ENCODE peak calls at places on chromosomes 7 and 10, in five cellular contexts. One of them, this sample, is unnamed.
A peak's percentile ranks its signal among the peaks of the same experiment; 100 is the strongest.

GRCh38 chr10:43284341-43284910 is 17.6 kb upstream of the RASGEF1A start:
- DNase-seq in cardiac muscle cell: no peak
- DNase-seq in MM.1S: peak; percentile 38
- DNase-seq in mesendoderm: peak; percentile 77
- DNase-seq in small intestine: no peak
- DNase-seq in this sample: peak; percentile 26

GRCh38 chr7:17946591-17946990 is 6.3 kb upstream of the SNX13 start:
- DNase-seq in cardiac muscle cell: no peak
- DNase-seq in small intestine: peak; percentile 10
- DNase-seq in mesendoderm: no peak
- DNase-seq in MM.1S: peak; percentile 34
- DNase-seq in this sample: peak; percentile 24

GRCh38 chr7:4468320-4469102 is 213.6 kb upstream of the FOXK1 start:
- DNase-seq in small intestine: no peak
- DNase-seq in MM.1S: no peak
- DNase-seq in mesendoderm: no peak
- DNase-seq in cardiac muscle cell: no peak
- DNase-seq in this sample: no peak

GRCh38 chr10:12389154-12389734 is 39.9 kb downstream of the CAMK1D start:
- DNase-seq in cardiac muscle cell: no peak
- DNase-seq in small intestine: peak; percentile 7
- DNase-seq in MM.1S: no peak
- DNase-seq in mesendoderm: no peak
- DNase-seq in this sample: peak; percentile 29

GRCh38 chr10:101961591-101962498 is 94.1 kb downstream of the ARMH3 start:
- DNase-seq in mesendoderm: no peak
- DNase-seq in MM.1S: no peak
- DNase-seq in small intestine: no peak
- DNase-seq in cardiac muscle cell: peak; percentile 56
- DNase-seq in this sample: no peak

GRCh38 chr10:644076-644942 is 45.2 kb downstream of the DIP2C start:
- DNase-seq in cardiac muscle cell: no peak
- DNase-seq in mesendoderm: no peak
- DNase-seq in small intestine: no peak
- DNase-seq in MM.1S: no peak
- DNase-seq in this sample: no peak

GRCh38 chr10:67788028-67788886 is 49.7 kb downstream of the DNAJC12 start:
- DNase-seq in cardiac muscle cell: peak; percentile 59
- DNase-seq in MM.1S: peak; percentile 66
- DNase-seq in mesendoderm: peak; percentile 91
- DNase-seq in small intestine: peak; percentile 44
- DNase-seq in this sample: peak; percentile 81

GRCh38 chr10:112984756-112985155 is 34.7 kb downstream of the TCF7L2 start:
- DNase-seq in MM.1S: no peak
- DNase-seq in mesendoderm: no peak
- DNase-seq in cardiac muscle cell: no peak
- DNase-seq in small intestine: no peak
- DNase-seq in this sample: no peak

GRCh38 chr10:68151453-68151852 is 42.2 kb downstream of the MYPN start:
- DNase-seq in MM.1S: no peak
- DNase-seq in mesendoderm: peak; percentile 42
- DNase-seq in cardiac muscle cell: no peak
- DNase-seq in small intestine: no peak
- DNase-seq in this sample: no peak

GRCh38 chr10:75553550-75553949 is 122.1 kb downstream of the LRMDA start:
- DNase-seq in cardiac muscle cell: no peak
- DNase-seq in mesendoderm: no peak
- DNase-seq in small intestine: no peak
- DNase-seq in MM.1S: no peak
- DNase-seq in this sample: no peak

GRCh38 chr10:119421887-119422684 is 120.4 kb downstream of the RGS10 start:
- DNase-seq in small intestine: no peak
- DNase-seq in cardiac muscle cell: peak; percentile 25
- DNase-seq in mesendoderm: no peak
- DNase-seq in MM.1S: no peak
- DNase-seq in this sample: no peak

GRCh38 chr10:119131512-119132240 is 27.8 kb downstream of the DENND10 start:
- DNase-seq in small intestine: peak; percentile 62
- DNase-seq in MM.1S: peak; percentile 69
- DNase-seq in cardiac muscle cell: peak; percentile 76
- DNase-seq in mesendoderm: no peak
- DNase-seq in this sample: peak; percentile 70

GRCh38 chr10:121880842-121881423 is 46.9 kb downstream of the ATE1 start:
- DNase-seq in MM.1S: peak; percentile 21
- DNase-seq in mesendoderm: peak; percentile 22
- DNase-seq in small intestine: no peak
- DNase-seq in cardiac muscle cell: peak; percentile 81
- DNase-seq in this sample: no peak

GRCh38 chr10:49594594-49594993 is 15.5 kb upstream of the SLC18A3 start:
- DNase-seq in mesendoderm: peak; percentile 72
- DNase-seq in small intestine: peak; percentile 54
- DNase-seq in MM.1S: peak; percentile 42
- DNase-seq in cardiac muscle cell: peak; percentile 82
- DNase-seq in this sample: peak; percentile 40

GRCh38 chr7:94129443-94130140 is 125.4 kb upstream of the BET1 start:
- DNase-seq in cardiac muscle cell: peak; percentile 85
- DNase-seq in MM.1S: no peak
- DNase-seq in mesendoderm: peak; percentile 8
- DNase-seq in small intestine: peak; percentile 27
- DNase-seq in this sample: no peak

GRCh38 chr10:21975378-21975990 is 28.0 kb downstream of the DNAJC1 start:
- DNase-seq in mesendoderm: peak; percentile 43
- DNase-seq in cardiac muscle cell: no peak
- DNase-seq in small intestine: no peak
- DNase-seq in MM.1S: no peak
- DNase-seq in this sample: no peak

GRCh38 chr7:108331971-108332370 is 124.3 kb downstream of the NRCAM start:
- DNase-seq in mesendoderm: no peak
- DNase-seq in cardiac muscle cell: no peak
- DNase-seq in small intestine: no peak
- DNase-seq in MM.1S: no peak
- DNase-seq in this sample: no peak

GRCh38 chr7:90242369-90243168 is 2.4 kb upstream of the CFAP69 start:
- DNase-seq in MM.1S: peak; percentile 29
- DNase-seq in cardiac muscle cell: no peak
- DNase-seq in small intestine: peak; percentile 72
- DNase-seq in mesendoderm: peak; percentile 60
- DNase-seq in this sample: peak; percentile 17

GRCh38 chr7:39504963-39505362 is 61.2 kb upstream of the YAE1 start:
- DNase-seq in mesendoderm: no peak
- DNase-seq in MM.1S: no peak
- DNase-seq in cardiac muscle cell: peak; percentile 31
- DNase-seq in small intestine: peak; percentile 38
- DNase-seq in this sample: no peak

GRCh38 chr7:9189683-9190082 is 756.3 kb downstream of the NXPH1 start:
- DNase-seq in small intestine: no peak
- DNase-seq in mesendoderm: no peak
- DNase-seq in cardiac muscle cell: no peak
- DNase-seq in MM.1S: no peak
- DNase-seq in this sample: no peak

GRCh38 chr10:45514283-45515270 is 140.6 kb downstream of the ALOX5 start:
- DNase-seq in MM.1S: no peak
- DNase-seq in small intestine: no peak
- DNase-seq in cardiac muscle cell: no peak
- DNase-seq in mesendoderm: no peak
- DNase-seq in this sample: no peak

GRCh38 chr7:85030893-85031292 is 156.0 kb downstream of the SEMA3D start:
- DNase-seq in small intestine: peak; percentile 17
- DNase-seq in MM.1S: peak; percentile 58
- DNase-seq in mesendoderm: peak; percentile 62
- DNase-seq in cardiac muscle cell: peak; percentile 69
- DNase-seq in this sample: peak; percentile 22

GRCh38 chr7:25944777-25945176 is 207.2 kb upstream of the NFE2L3 start:
- DNase-seq in mesendoderm: no peak
- DNase-seq in small intestine: peak; percentile 51
- DNase-seq in MM.1S: no peak
- DNase-seq in cardiac muscle cell: no peak
- DNase-seq in this sample: no peak

DNA sequence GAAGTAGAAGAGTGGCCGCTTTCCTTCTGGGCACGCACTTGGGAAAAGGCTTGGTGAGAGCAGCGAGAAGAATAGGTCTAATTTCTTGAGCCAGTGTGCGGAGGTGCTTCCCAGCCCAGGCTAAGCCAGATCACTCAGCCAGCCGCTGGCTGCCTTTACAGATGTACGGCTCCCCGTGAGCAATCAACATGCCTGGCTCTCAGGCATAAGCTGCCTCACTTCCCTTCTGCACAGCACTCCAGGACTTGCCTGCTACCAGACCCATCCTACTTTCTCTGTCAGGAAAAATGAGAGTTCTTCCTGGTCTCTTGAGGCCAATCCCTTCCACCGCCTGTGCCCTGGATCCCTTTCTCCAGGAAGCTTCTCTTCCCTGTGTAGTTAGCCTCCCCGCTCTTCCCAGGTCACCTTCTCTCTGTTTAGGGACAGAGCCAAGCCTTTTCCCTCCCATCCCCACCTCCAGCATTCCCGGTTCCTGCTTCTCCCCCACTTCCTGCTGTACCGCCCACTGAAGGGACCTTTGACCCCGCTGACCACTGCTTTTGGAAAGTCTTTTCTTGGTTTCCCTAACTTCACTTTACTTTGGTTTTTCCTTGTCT is 1.1 kb upstream of the ACTR3C start:
- DNase-seq in small intestine: peak; percentile 41
- DNase-seq in cardiac muscle cell: peak; percentile 61
- DNase-seq in mesendoderm: no peak
- DNase-seq in MM.1S: no peak
- DNase-seq in this sample: no peak
- H3K4me3 ChIP-seq in small intestine: no peak overlapping the region
- H3K4me3 ChIP-seq in cardiac muscle cell: peak overlapping the region; percentile 45
- H3K4me3 ChIP-seq in mesendoderm: no peak overlapping the region
- H3K4me3 ChIP-seq in MM.1S: peak overlapping the region; percentile 78
- H3K4me3 ChIP-seq in this sample: peak overlapping the region; percentile 90

GRCh38 chr7:130909161-130909836 is 175.3 kb upstream of the KLF14 start:
- DNase-seq in small intestine: no peak
- DNase-seq in mesendoderm: no peak
- DNase-seq in cardiac muscle cell: no peak
- DNase-seq in MM.1S: no peak
- DNase-seq in this sample: no peak

GRCh38 chr7:130912910-130913720 is 179.1 kb upstream of the KLF14 start:
- DNase-seq in small intestine: peak; percentile 78
- DNase-seq in MM.1S: peak; percentile 95
- DNase-seq in cardiac muscle cell: peak; percentile 96
- DNase-seq in mesendoderm: peak; percentile 34
- DNase-seq in this sample: peak; percentile 92

GRCh38 chr7:130912086-130912909 is 178.3 kb upstream of the KLF14 start:
- DNase-seq in small intestine: peak; percentile 65
- DNase-seq in mesendoderm: peak; percentile 67
- DNase-seq in MM.1S: no peak
- DNase-seq in cardiac muscle cell: peak; percentile 82
- DNase-seq in this sample: no peak

GRCh38 chr7:130909881-130910672 is 176.1 kb upstream of the KLF14 start:
- DNase-seq in cardiac muscle cell: peak; percentile 55
- DNase-seq in MM.1S: no peak
- DNase-seq in small intestine: peak; percentile 25
- DNase-seq in mesendoderm: no peak
- DNase-seq in this sample: no peak

GRCh38 chr7:130910949-130911944 is 177.2 kb upstream of the KLF14 start:
- DNase-seq in cardiac muscle cell: peak; percentile 64
- DNase-seq in mesendoderm: no peak
- DNase-seq in MM.1S: no peak
- DNase-seq in small intestine: peak; percentile 44
- DNase-seq in this sample: no peak
- H3K4me3 ChIP-seq in cardiac muscle cell: no peak overlapping the region
- H3K4me3 ChIP-seq in mesendoderm: no peak overlapping the region
- H3K4me3 ChIP-seq in MM.1S: no peak overlapping the region
- H3K4me3 ChIP-seq in small intestine: no peak overlapping the region
- H3K4me3 ChIP-seq in this sample: peak overlapping the region; percentile 62

DNA sequence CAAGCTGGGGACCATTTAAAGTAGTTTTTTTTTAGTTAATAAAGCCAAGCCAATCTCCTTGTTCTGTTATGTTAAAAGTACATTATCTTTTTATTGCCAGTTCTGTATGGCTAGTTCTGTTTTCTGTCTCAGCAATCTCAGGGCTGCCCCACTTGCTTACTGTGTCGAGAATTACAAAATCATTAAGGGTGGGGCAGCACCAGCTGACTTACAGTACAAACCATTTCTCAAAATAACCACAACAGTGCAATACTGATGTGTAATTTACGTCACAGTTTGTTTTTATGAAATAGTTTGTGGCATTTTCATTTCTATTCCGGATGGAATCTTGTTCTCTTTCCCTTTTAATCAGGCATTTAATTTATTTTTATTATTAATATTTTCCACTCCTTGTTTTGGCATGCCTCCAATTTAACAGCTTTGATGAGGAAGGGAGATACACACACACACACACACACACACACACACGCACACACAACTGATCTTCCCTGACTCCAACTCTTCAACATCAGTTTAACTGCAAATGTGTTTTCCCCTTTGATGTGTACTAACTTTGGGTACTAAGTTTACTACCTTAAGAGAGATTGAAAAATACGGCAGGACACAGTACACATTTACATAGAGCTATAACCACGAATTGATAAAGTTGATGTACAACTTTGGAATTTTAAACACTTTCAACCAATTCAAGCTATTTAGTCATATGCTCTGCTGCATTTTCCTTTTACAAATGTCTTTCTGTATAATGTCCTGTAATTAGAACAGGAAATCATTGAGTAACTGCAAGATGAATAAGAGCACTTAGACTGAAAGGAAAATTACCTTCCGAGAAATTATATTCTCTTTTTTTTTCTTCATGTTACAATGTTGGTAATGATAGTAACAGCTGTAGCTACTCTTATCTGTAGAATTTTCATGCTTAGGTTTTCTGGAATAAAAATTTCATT is 91.5 kb downstream of the ARID5B start:
- DNase-seq in MM.1S: no peak
- DNase-seq in small intestine: peak; percentile 59
- DNase-seq in cardiac muscle cell: peak; percentile 97
- DNase-seq in mesendoderm: no peak
- DNase-seq in this sample: peak; percentile 80
- H3K4me3 ChIP-seq in MM.1S: no peak overlapping the region
- H3K4me3 ChIP-seq in small intestine: no peak overlapping the region
- H3K4me3 ChIP-seq in cardiac muscle cell: no peak overlapping the region
- H3K4me3 ChIP-seq in mesendoderm: no peak overlapping the region
- H3K4me3 ChIP-seq in this sample: peak overlapping the region; percentile 45

DNA sequence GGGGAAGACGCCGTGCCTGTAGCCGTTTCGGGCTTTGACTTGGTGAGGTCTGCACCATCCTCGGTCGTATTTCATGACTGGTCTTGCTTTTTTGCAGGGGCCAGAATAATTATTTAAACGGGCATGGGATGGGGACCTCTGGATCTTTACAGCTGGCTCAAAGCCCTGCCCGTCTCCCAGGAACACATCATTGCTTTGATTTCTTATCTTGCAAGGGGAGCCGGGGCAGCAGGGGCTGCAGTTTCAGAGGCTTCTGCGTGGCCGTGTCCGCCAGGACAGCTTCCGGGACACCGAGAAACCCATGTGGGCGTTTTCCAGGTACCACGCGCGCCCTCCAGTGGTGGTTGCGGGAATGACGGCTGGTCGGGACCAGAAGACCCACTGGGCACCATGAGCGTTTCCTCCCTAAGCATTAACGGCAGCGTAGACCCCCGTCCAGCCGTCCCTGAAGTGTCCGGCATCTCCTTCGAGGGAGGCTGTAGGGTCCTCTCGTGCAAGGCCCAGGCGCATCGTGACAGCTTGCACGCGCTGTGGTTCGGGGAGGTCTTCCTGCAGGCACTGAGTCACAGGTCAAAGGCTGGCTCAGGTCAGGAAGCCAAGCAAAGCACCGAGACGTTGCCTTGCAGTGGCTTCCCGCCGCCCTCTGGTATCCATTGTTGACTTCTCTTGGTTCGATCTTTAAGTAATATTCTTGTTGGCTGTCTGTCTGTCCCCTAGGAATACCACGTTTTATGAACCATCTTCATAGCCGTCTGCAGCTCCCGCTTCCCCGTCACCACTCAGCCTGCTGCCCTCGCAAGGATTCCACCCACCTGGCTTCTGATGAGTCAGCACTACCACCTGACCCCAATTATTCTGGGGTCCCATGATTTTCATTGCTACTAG is 16.2 kb upstream of the ZFAND2A start:
- DNase-seq in cardiac muscle cell: peak; percentile 79
- DNase-seq in MM.1S: peak; percentile 64
- DNase-seq in mesendoderm: peak; percentile 79
- DNase-seq in small intestine: peak; percentile 82
- DNase-seq in this sample: peak; percentile 84
- H3K4me3 ChIP-seq in cardiac muscle cell: no peak overlapping the region
- H3K4me3 ChIP-seq in MM.1S: peak overlapping the region; percentile 40
- H3K4me3 ChIP-seq in mesendoderm: no peak overlapping the region
- H3K4me3 ChIP-seq in small intestine: no peak overlapping the region
- H3K4me3 ChIP-seq in this sample: peak overlapping the region; percentile 10